ENCODE peak calls at places on chromosomes 7 and 10, in eight cellular contexts. N is SK-N-SH, J is HCT116, X is GM23248, C is MM.1S, G is GM23338, K is hepatocyte, F is neural progenitor cell. E is an unnamed sample.

GRCh38 chr7:98795741-98796493 is 73.9 kb downstream of the TMEM130 start:
- DNase-seq in N (no peak), J (no peak), X (peak), C (no peak), G (no peak), K (no peak), F (no peak), E (peak)

GRCh38 chr7:27115161-27116018 is 12.9 kb upstream of the HOXA2 start:
- DNase-seq in N (no peak), J (peak), X (peak), C (no peak), G (peak), K (peak), F (peak), E (peak)

GRCh38 chr10:122163182-122164027 is 107.7 kb upstream of the BTBD16 start:
- DNase-seq in N (peak), J (no peak), X (peak), C (no peak), G (peak), K (peak), F (peak), E (no peak)

GRCh38 chr7:21253740-21254687 is 173.9 kb upstream of the SP4 start:
- DNase-seq in N (peak), J (peak), X (peak), C (peak), G (peak), K (peak), F (peak), E (peak)

GRCh38 chr7:18610331-18610948 is 114.9 kb downstream of the HDAC9 start:
- DNase-seq in N (peak), J (peak), X (peak), C (peak), G (peak), K (peak), F (peak), E (peak)

GRCh38 chr10:96840841-96841518 is 8.9 kb downstream of the LCOR start:
- DNase-seq in N (no peak), J (peak), X (no peak), C (no peak), G (no peak), K (peak), F (no peak), E (peak)

GRCh38 chr10:95480901-95481491 is 80.2 kb downstream of the SORBS1 start:
- DNase-seq in N (no peak), J (no peak), X (peak), C (no peak), G (no peak), K (peak), F (no peak), E (no peak)

GRCh38 chr10:107914450-107915276 is 750.2 kb upstream of the SORCS1 start:
- DNase-seq in N (peak), J (no peak), X (peak), C (no peak), G (peak), K (peak), F (peak), E (no peak)

GRCh38 chr7:88243345-88243909 is 23.6 kb upstream of the SRI start:
- DNase-seq in N (peak), J (peak), X (peak), C (peak), G (peak), K (peak), F (peak), E (peak)

GRCh38 chr10:100737359-100738054 is 7.9 kb upstream of the PAX2 start:
- DNase-seq in N (peak), J (no peak), X (no peak), C (no peak), G (peak), K (no peak), F (peak), E (no peak)

GRCh38 chr7:118129037-118129436 is 54.9 kb upstream of the LSM8 start:
- DNase-seq in N (no peak), J (no peak), X (no peak), C (no peak), G (no peak), K (no peak), F (no peak), E (no peak)

GRCh38 chr10:80161321-80162084 is 29.0 kb downstream of the PLAC9 start:
- DNase-seq in N (peak), J (no peak), X (peak), C (peak), G (peak), K (no peak), F (peak), E (peak)

GRCh38 chr7:18927134-18927533 is 190.3 kb downstream of the TWIST1 start:
- DNase-seq in N (no peak), J (no peak), X (peak), C (no peak), G (no peak), K (no peak), F (no peak), E (no peak)

GRCh38 chr10:129725482-129725881 is 238.6 kb downstream of the EBF3 start:
- DNase-seq in N (no peak), J (no peak), X (no peak), C (no peak), G (no peak), K (no peak), F (no peak), E (no peak)
- TF ChIP-seq EZH2phosphoT487 in N (no peak), J (no peak), X (no peak), C (no peak), G (no peak), K (no peak), F (no peak), E (no peak)

GRCh38 chr10:131979821-131980270 is 1.9 kb downstream of the BNIP3 start:
- DNase-seq in N (peak), J (no peak), X (peak), C (no peak), G (no peak), K (peak), F (peak), E (peak)

GRCh38 chr10:131982185-131982756 is 548 bp upstream of the BNIP3 start:
- DNase-seq in N (peak), J (no peak), X (peak), C (no peak), G (no peak), K (no peak), F (no peak), E (no peak)

GRCh38 chr10:131981429-131982184 is at the start of gene BNIP3:
- DNase-seq in N (peak), J (peak), X (peak), C (no peak), G (peak), K (peak), F (peak), E (peak)

GRCh38 chr10:131980321-131980720 is 1.4 kb downstream of the BNIP3 start:
- DNase-seq in N (no peak), J (no peak), X (no peak), C (no peak), G (no peak), K (no peak), F (no peak), E (no peak)

DNA sequence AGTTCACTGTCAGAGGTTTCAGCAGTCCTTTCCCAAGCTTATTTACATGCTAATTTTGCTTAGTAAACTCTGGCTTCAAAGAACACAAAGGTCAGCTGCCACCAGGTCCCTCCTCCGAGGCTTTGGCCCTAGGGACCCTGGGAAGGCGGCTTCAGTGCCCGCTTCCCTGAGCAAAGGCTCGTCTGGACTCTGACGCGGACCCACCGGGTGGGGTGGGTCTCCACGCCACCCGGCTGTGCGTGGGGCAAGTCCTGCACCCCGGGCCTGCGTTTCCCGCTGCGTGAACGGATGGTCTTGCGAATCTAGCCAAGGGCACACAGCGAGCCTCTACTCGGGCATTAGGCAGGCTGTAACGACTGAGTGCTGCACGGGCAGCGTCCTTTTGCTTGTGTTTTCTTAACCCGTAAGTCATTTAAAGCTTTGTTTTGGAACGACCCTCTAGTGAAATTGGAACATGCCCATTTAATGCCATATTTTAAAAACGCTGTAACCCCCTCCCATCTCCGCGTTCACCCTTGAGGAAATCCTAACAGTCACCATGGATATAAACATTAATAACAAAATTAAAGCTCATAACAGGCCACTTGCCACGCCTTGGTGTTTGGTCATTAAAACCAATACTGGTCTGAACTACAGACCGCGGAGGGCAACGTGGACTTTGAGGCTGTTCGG is 830 bp downstream of the BNIP3 start:
- DNase-seq in N (peak), J (no peak), X (peak), C (no peak), G (peak), K (peak), F (peak), E (no peak)
- TF ChIP-seq EZH2phosphoT487 in N (no peak), J (no peak), X (no peak), C (no peak), G (no peak), K (no peak), F (no peak), E (no peak)

GRCh38 chr10:11757820-11758463 is 15.8 kb downstream of the ECHDC3 start:
- DNase-seq in N (peak), J (peak), X (peak), C (peak), G (peak), K (peak), F (peak), E (peak)

GRCh38 chr10:11756766-11757315 is 14.7 kb downstream of the ECHDC3 start:
- DNase-seq in N (no peak), J (no peak), X (no peak), C (no peak), G (no peak), K (no peak), F (no peak), E (no peak)

GRCh38 chr10:11755512-11756247 is 13.5 kb downstream of the ECHDC3 start:
- DNase-seq in N (no peak), J (no peak), X (no peak), C (no peak), G (no peak), K (no peak), F (no peak), E (no peak)

GRCh38 chr10:11758527-11759236 is 16.5 kb downstream of the ECHDC3 start:
- DNase-seq in N (no peak), J (no peak), X (no peak), C (no peak), G (no peak), K (no peak), F (no peak), E (no peak)

DNA sequence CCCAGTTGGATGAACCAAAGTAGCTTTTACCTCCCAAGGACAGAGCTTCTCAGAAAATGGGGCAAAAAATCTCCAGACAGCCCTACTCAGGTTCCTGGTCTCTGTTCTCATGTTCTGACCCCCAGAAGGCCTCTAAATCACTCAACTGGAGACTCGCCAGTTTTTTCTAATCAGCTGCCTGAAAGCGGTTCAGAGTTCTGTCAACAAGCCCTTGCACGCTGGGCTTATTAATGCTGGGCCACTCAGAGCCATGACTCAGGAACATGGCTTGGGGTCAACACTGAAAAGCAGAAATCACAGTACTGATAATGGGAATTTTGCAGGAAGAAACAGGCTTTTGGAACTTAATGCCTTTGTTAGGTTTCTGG is 15.3 kb downstream of the ECHDC3 start:
- DNase-seq in N (peak), J (no peak), X (peak), C (no peak), G (no peak), K (peak), F (no peak), E (peak)
- TF ChIP-seq EZH2phosphoT487 in N (no peak), J (no peak), X (no peak), C (no peak), G (no peak), K (no peak), F (no peak), E (no peak)

GRCh38 chr10:51141015-51141414 is 66.7 kb downstream of the PRKG1 start:
- DNase-seq in N (no peak), J (no peak), X (no peak), C (no peak), G (no peak), K (no peak), F (no peak), E (no peak)
- TF ChIP-seq EZH2phosphoT487 in N (no peak), J (no peak), X (no peak), C (no peak), G (no peak), K (no peak), F (no peak), E (no peak)

GRCh38 chr7:29895557-29895956 is 89.2 kb downstream of the WIPF3 start:
- DNase-seq in N (no peak), J (no peak), X (no peak), C (no peak), G (no peak), K (no peak), F (no peak), E (no peak)

GRCh38 chr7:29896685-29897411 is 90.5 kb downstream of the WIPF3 start:
- DNase-seq in N (no peak), J (no peak), X (no peak), C (no peak), G (no peak), K (no peak), F (no peak), E (no peak)

GRCh38 chr7:29898301-29898700 is 91.3 kb downstream of the SCRN1 start:
- DNase-seq in N (no peak), J (no peak), X (no peak), C (no peak), G (no peak), K (no peak), F (no peak), E (no peak)

GRCh38 chr7:29906200-29907022 is 83.2 kb downstream of the SCRN1 start:
- DNase-seq in N (no peak), J (no peak), X (no peak), C (no peak), G (no peak), K (no peak), F (no peak), E (no peak)

DNA sequence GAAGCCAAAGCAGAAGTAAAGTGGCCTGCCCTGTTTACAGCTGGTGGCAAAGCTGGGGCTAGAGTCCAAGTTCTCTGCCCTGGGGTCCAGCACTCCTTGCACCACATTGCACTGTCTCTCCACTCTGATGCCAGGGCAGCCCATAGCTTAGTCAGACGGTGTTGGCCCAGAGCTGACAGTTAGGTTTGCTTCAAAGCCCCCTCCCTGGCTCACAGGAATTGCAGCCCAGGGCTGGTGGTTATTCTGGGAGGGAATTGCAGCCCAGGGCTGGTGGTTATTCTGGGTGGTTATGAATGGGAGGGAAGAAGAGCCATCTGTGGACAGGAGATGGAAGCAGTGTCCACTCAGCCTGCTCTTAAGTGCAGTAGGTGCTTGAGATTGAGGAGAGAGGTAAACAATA is 88.9 kb downstream of the SCRN1 start:
- DNase-seq in N (no peak), J (no peak), X (no peak), C (no peak), G (no peak), K (no peak), F (no peak), E (no peak)
- TF ChIP-seq EZH2phosphoT487 in N (no peak), J (no peak), X (no peak), C (no peak), G (no peak), K (no peak), F (no peak), E (no peak)

DNA sequence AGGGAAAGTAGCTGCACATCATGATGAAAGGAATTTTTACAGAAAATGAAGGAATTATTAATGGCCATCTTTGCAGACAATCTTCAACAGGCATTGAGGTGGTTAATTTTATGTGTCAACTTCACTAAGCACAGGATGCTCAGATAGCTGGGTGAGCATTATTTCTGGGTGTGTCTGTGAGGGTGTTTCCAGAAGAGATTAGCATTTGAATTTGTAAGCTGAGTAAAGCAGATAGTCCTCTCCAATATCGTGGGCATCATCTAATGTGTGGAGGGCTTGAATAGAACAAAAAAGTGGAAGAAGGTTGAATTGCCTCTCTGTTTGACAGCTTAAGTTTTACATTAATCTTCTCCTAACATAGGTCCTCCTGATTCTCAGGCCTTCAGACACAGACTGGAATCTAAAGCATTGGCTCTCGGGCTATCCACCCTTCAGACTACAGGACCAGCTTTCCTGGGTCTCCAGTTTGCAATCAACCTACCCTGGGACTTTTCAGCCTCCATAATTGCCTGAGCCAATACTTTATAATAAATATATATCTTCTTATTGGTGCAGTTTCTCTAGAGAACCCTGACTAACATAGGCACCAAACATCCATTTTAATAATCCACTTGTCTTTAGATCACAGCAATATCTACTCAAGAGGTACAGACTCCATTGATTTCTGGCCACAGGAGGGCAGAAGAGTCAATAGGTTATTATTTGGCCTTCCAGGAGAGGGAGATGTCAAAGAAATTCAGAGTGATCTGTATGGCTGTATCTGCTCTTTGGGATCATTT is 10.5 kb upstream of the CRPPA start:
- DNase-seq in N (peak), J (peak), X (peak), C (peak), G (peak), K (peak), F (peak), E (peak)
- TF ChIP-seq EZH2phosphoT487 in N (no peak), J (no peak), X (no peak), C (no peak), G (no peak), K (no peak), F (no peak), E (no peak)

GRCh38 chr7:655758-656157 is 70.7 kb upstream of the DNAAF5 start:
- DNase-seq in N (no peak), J (no peak), X (no peak), C (no peak), G (no peak), K (no peak), F (no peak), E (no peak)
- TF ChIP-seq EZH2phosphoT487 in N (no peak), J (no peak), X (no peak), C (no peak), G (no peak), K (no peak), F (no peak), E (no peak)

GRCh38 chr7:44789990-44790389 is 6.5 kb upstream of the PPIA start:
- DNase-seq in N (no peak), J (no peak), X (no peak), C (no peak), G (no peak), K (no peak), F (no peak), E (no peak)

GRCh38 chr7:44783407-44783806 is 13.1 kb upstream of the PPIA start:
- DNase-seq in N (no peak), J (no peak), X (no peak), C (no peak), G (no peak), K (no peak), F (no peak), E (no peak)

GRCh38 chr7:44784364-44784763 is 12.1 kb upstream of the PPIA start:
- DNase-seq in N (no peak), J (no peak), X (no peak), C (no peak), G (no peak), K (no peak), F (no peak), E (no peak)

GRCh38 chr7:44787762-44788161 is 8.7 kb upstream of the PPIA start:
- DNase-seq in N (no peak), J (no peak), X (no peak), C (no peak), G (no peak), K (no peak), F (no peak), E (no peak)

GRCh38 chr7:44787041-44787440 is 9.4 kb upstream of the PPIA start:
- DNase-seq in N (no peak), J (no peak), X (no peak), C (peak), G (no peak), K (no peak), F (no peak), E (no peak)
- TF ChIP-seq EZH2phosphoT487 in N (no peak), J (no peak), X (no peak), C (no peak), G (no peak), K (no peak), F (no peak), E (no peak)